ENCODE peak calls at places on chromosomes 6 and 20, in six cellular contexts. One of them, this sample, is unnamed.

GRCh38 chr20:17617212-17617867 is 47.5 kb downstream of the DSTN start:
- DNase-seq in stimulated activated CD8-positive, alpha-beta memory T cell treated with anti-CD3 and anti-CD28 coated beads, Interleukin-2, amount 100 ng/mL, for 1 hour: peak; percentile 15
- DNase-seq in dorsolateral prefrontal cortex: peak; percentile 85
- DNase-seq in NCI-H187 treated with DMSO at 0.1 percent for 48 hours: no peak
- DNase-seq in AG04449: no peak
- DNase-seq in hepatocyte: peak; percentile 58
- DNase-seq in this sample: no peak

GRCh38 chr20:17500271-17500670 is 30.9 kb downstream of the BFSP1 start:
- DNase-seq in AG04449: no peak
- DNase-seq in stimulated activated CD8-positive, alpha-beta memory T cell treated with anti-CD3 and anti-CD28 coated beads, Interleukin-2, amount 100 ng/mL, for 1 hour: no peak
- DNase-seq in hepatocyte: no peak
- DNase-seq in dorsolateral prefrontal cortex: no peak
- DNase-seq in NCI-H187 treated with DMSO at 0.1 percent for 48 hours: no peak
- DNase-seq in this sample: no peak

GRCh38 chr6:144336900-144337299 is 51.8 kb downstream of the UTRN start:
- DNase-seq in hepatocyte: no peak
- DNase-seq in AG04449: no peak
- DNase-seq in dorsolateral prefrontal cortex: no peak
- DNase-seq in stimulated activated CD8-positive, alpha-beta memory T cell treated with anti-CD3 and anti-CD28 coated beads, Interleukin-2, amount 100 ng/mL, for 1 hour: no peak
- DNase-seq in NCI-H187 treated with DMSO at 0.1 percent for 48 hours: no peak
- DNase-seq in this sample: no peak

GRCh38 chr6:8139451-8139850 is 37.1 kb upstream of the EEF1E1 start:
- DNase-seq in hepatocyte: no peak
- DNase-seq in NCI-H187 treated with DMSO at 0.1 percent for 48 hours: no peak
- DNase-seq in stimulated activated CD8-positive, alpha-beta memory T cell treated with anti-CD3 and anti-CD28 coated beads, Interleukin-2, amount 100 ng/mL, for 1 hour: no peak
- DNase-seq in AG04449: no peak
- DNase-seq in dorsolateral prefrontal cortex: no peak
- DNase-seq in this sample: no peak

GRCh38 chr20:50625986-50626677 is 65.2 kb downstream of the RIPOR3 start:
- DNase-seq in hepatocyte: peak; percentile 68
- DNase-seq in dorsolateral prefrontal cortex: no peak
- DNase-seq in AG04449: no peak
- DNase-seq in stimulated activated CD8-positive, alpha-beta memory T cell treated with anti-CD3 and anti-CD28 coated beads, Interleukin-2, amount 100 ng/mL, for 1 hour: no peak
- DNase-seq in NCI-H187 treated with DMSO at 0.1 percent for 48 hours: no peak
- DNase-seq in this sample: no peak

GRCh38 chr6:134640229-134640628 is 309.7 kb downstream of the ALDH8A1 start:
- DNase-seq in AG04449: no peak
- DNase-seq in hepatocyte: no peak
- DNase-seq in NCI-H187 treated with DMSO at 0.1 percent for 48 hours: no peak
- DNase-seq in stimulated activated CD8-positive, alpha-beta memory T cell treated with anti-CD3 and anti-CD28 coated beads, Interleukin-2, amount 100 ng/mL, for 1 hour: no peak
- DNase-seq in dorsolateral prefrontal cortex: no peak
- DNase-seq in this sample: no peak

GRCh38 chr20:63782051-63782471 is 42.5 kb downstream of the SLC2A4RG start:
- DNase-seq in AG04449: no peak
- DNase-seq in hepatocyte: no peak
- DNase-seq in dorsolateral prefrontal cortex: no peak
- DNase-seq in stimulated activated CD8-positive, alpha-beta memory T cell treated with anti-CD3 and anti-CD28 coated beads, Interleukin-2, amount 100 ng/mL, for 1 hour: peak; percentile 17
- DNase-seq in NCI-H187 treated with DMSO at 0.1 percent for 48 hours: no peak
- DNase-seq in this sample: no peak

GRCh38 chr6:167750956-167751358 is 75.8 kb upstream of the AFDN start:
- DNase-seq in dorsolateral prefrontal cortex: peak; percentile 87
- DNase-seq in stimulated activated CD8-positive, alpha-beta memory T cell treated with anti-CD3 and anti-CD28 coated beads, Interleukin-2, amount 100 ng/mL, for 1 hour: no peak
- DNase-seq in hepatocyte: peak; percentile 82
- DNase-seq in NCI-H187 treated with DMSO at 0.1 percent for 48 hours: no peak
- DNase-seq in AG04449: no peak
- DNase-seq in this sample: no peak

GRCh38 chr20:58855506-58856314 is 3.2 kb downstream of the GNAS start:
- DNase-seq in dorsolateral prefrontal cortex: no peak
- DNase-seq in stimulated activated CD8-positive, alpha-beta memory T cell treated with anti-CD3 and anti-CD28 coated beads, Interleukin-2, amount 100 ng/mL, for 1 hour: no peak
- DNase-seq in hepatocyte: no peak
- DNase-seq in AG04449: no peak
- DNase-seq in NCI-H187 treated with DMSO at 0.1 percent for 48 hours: no peak
- DNase-seq in this sample: no peak

GRCh38 chr20:6765469-6766058 is 1.9 kb upstream of the BMP2 start:
- DNase-seq in hepatocyte: peak; percentile 49
- DNase-seq in dorsolateral prefrontal cortex: no peak
- DNase-seq in AG04449: no peak
- DNase-seq in stimulated activated CD8-positive, alpha-beta memory T cell treated with anti-CD3 and anti-CD28 coated beads, Interleukin-2, amount 100 ng/mL, for 1 hour: no peak
- DNase-seq in NCI-H187 treated with DMSO at 0.1 percent for 48 hours: peak; percentile 43
- DNase-seq in this sample: no peak

GRCh38 chr20:54468082-54468481 is 7.3 kb upstream of the DOK5 start:
- DNase-seq in dorsolateral prefrontal cortex: no peak
- DNase-seq in hepatocyte: no peak
- DNase-seq in AG04449: no peak
- DNase-seq in NCI-H187 treated with DMSO at 0.1 percent for 48 hours: no peak
- DNase-seq in stimulated activated CD8-positive, alpha-beta memory T cell treated with anti-CD3 and anti-CD28 coated beads, Interleukin-2, amount 100 ng/mL, for 1 hour: no peak
- DNase-seq in this sample: no peak

GRCh38 chr6:158010591-158011477 is 29.2 kb downstream of the SYNJ2 start:
- DNase-seq in AG04449: no peak
- DNase-seq in NCI-H187 treated with DMSO at 0.1 percent for 48 hours: no peak
- DNase-seq in stimulated activated CD8-positive, alpha-beta memory T cell treated with anti-CD3 and anti-CD28 coated beads, Interleukin-2, amount 100 ng/mL, for 1 hour: no peak
- DNase-seq in dorsolateral prefrontal cortex: no peak
- DNase-seq in hepatocyte: no peak
- DNase-seq in this sample: no peak

GRCh38 chr20:63446174-63447024 is 26.1 kb downstream of the KCNQ2 start:
- DNase-seq in dorsolateral prefrontal cortex: no peak
- DNase-seq in AG04449: no peak
- DNase-seq in NCI-H187 treated with DMSO at 0.1 percent for 48 hours: no peak
- DNase-seq in stimulated activated CD8-positive, alpha-beta memory T cell treated with anti-CD3 and anti-CD28 coated beads, Interleukin-2, amount 100 ng/mL, for 1 hour: no peak
- DNase-seq in hepatocyte: peak; percentile 30
- DNase-seq in this sample: no peak

GRCh38 chr6:38164671-38165108 is 345.2 kb downstream of the ZFAND3 start:
- DNase-seq in NCI-H187 treated with DMSO at 0.1 percent for 48 hours: no peak
- DNase-seq in AG04449: no peak
- DNase-seq in stimulated activated CD8-positive, alpha-beta memory T cell treated with anti-CD3 and anti-CD28 coated beads, Interleukin-2, amount 100 ng/mL, for 1 hour: no peak
- DNase-seq in hepatocyte: no peak
- DNase-seq in dorsolateral prefrontal cortex: no peak
- DNase-seq in this sample: no peak

GRCh38 chr20:39222102-39222501 is 260.0 kb downstream of the DHX35 start:
- DNase-seq in dorsolateral prefrontal cortex: no peak
- DNase-seq in AG04449: no peak
- DNase-seq in stimulated activated CD8-positive, alpha-beta memory T cell treated with anti-CD3 and anti-CD28 coated beads, Interleukin-2, amount 100 ng/mL, for 1 hour: no peak
- DNase-seq in hepatocyte: no peak
- DNase-seq in NCI-H187 treated with DMSO at 0.1 percent for 48 hours: no peak
- DNase-seq in this sample: no peak

GRCh38 chr6:165646484-165646883 is 16.6 kb downstream of the PDE10A start:
- DNase-seq in AG04449: no peak
- DNase-seq in stimulated activated CD8-positive, alpha-beta memory T cell treated with anti-CD3 and anti-CD28 coated beads, Interleukin-2, amount 100 ng/mL, for 1 hour: no peak
- DNase-seq in NCI-H187 treated with DMSO at 0.1 percent for 48 hours: no peak
- DNase-seq in dorsolateral prefrontal cortex: no peak
- DNase-seq in hepatocyte: no peak
- DNase-seq in this sample: no peak

GRCh38 chr6:130178692-130179091 is 44.1 kb downstream of the SAMD3 start:
- DNase-seq in hepatocyte: peak; percentile 76
- DNase-seq in dorsolateral prefrontal cortex: no peak
- DNase-seq in stimulated activated CD8-positive, alpha-beta memory T cell treated with anti-CD3 and anti-CD28 coated beads, Interleukin-2, amount 100 ng/mL, for 1 hour: no peak
- DNase-seq in AG04449: peak; percentile 79
- DNase-seq in NCI-H187 treated with DMSO at 0.1 percent for 48 hours: no peak
- DNase-seq in this sample: peak; percentile 65

GRCh38 chr20:11544029-11544678 is 373.5 kb upstream of the BTBD3 start:
- DNase-seq in dorsolateral prefrontal cortex: peak; percentile 34
- DNase-seq in hepatocyte: peak; percentile 69
- DNase-seq in NCI-H187 treated with DMSO at 0.1 percent for 48 hours: peak; percentile 23
- DNase-seq in AG04449: peak; percentile 12
- DNase-seq in stimulated activated CD8-positive, alpha-beta memory T cell treated with anti-CD3 and anti-CD28 coated beads, Interleukin-2, amount 100 ng/mL, for 1 hour: no peak
- DNase-seq in this sample: peak; percentile 36

GRCh38 chr6:100388868-100389519 is 75.7 kb downstream of the SIM1 start:
- DNase-seq in hepatocyte: no peak
- DNase-seq in dorsolateral prefrontal cortex: no peak
- DNase-seq in AG04449: no peak
- DNase-seq in stimulated activated CD8-positive, alpha-beta memory T cell treated with anti-CD3 and anti-CD28 coated beads, Interleukin-2, amount 100 ng/mL, for 1 hour: no peak
- DNase-seq in NCI-H187 treated with DMSO at 0.1 percent for 48 hours: no peak
- DNase-seq in this sample: no peak

GRCh38 chr6:12528581-12529363 is 187.8 kb upstream of the PHACTR1 start:
- DNase-seq in NCI-H187 treated with DMSO at 0.1 percent for 48 hours: no peak
- DNase-seq in dorsolateral prefrontal cortex: no peak
- DNase-seq in hepatocyte: peak; percentile 17
- DNase-seq in AG04449: no peak
- DNase-seq in stimulated activated CD8-positive, alpha-beta memory T cell treated with anti-CD3 and anti-CD28 coated beads, Interleukin-2, amount 100 ng/mL, for 1 hour: no peak
- DNase-seq in this sample: no peak

GRCh38 chr20:46255440-46256104 is 52.7 kb downstream of the CDH22 start:
- DNase-seq in hepatocyte: peak; percentile 75
- DNase-seq in AG04449: no peak
- DNase-seq in stimulated activated CD8-positive, alpha-beta memory T cell treated with anti-CD3 and anti-CD28 coated beads, Interleukin-2, amount 100 ng/mL, for 1 hour: no peak
- DNase-seq in dorsolateral prefrontal cortex: peak; percentile 99
- DNase-seq in NCI-H187 treated with DMSO at 0.1 percent for 48 hours: peak; percentile 88
- DNase-seq in this sample: no peak

GRCh38 chr20:36768768-36769430 is 4.7 kb downstream of the DSN1 start:
- DNase-seq in NCI-H187 treated with DMSO at 0.1 percent for 48 hours: no peak
- DNase-seq in AG04449: peak; percentile 12
- DNase-seq in stimulated activated CD8-positive, alpha-beta memory T cell treated with anti-CD3 and anti-CD28 coated beads, Interleukin-2, amount 100 ng/mL, for 1 hour: no peak
- DNase-seq in dorsolateral prefrontal cortex: no peak
- DNase-seq in hepatocyte: no peak
- DNase-seq in this sample: no peak

GRCh38 chr6:94341173-94341572 is 921.8 kb upstream of the EPHA7 start:
- DNase-seq in hepatocyte: no peak
- DNase-seq in stimulated activated CD8-positive, alpha-beta memory T cell treated with anti-CD3 and anti-CD28 coated beads, Interleukin-2, amount 100 ng/mL, for 1 hour: no peak
- DNase-seq in dorsolateral prefrontal cortex: no peak
- DNase-seq in NCI-H187 treated with DMSO at 0.1 percent for 48 hours: peak; percentile 24
- DNase-seq in AG04449: no peak
- DNase-seq in this sample: no peak

GRCh38 chr6:165245287-165245686 is 64.1 kb downstream of the C6orf118 start:
- DNase-seq in stimulated activated CD8-positive, alpha-beta memory T cell treated with anti-CD3 and anti-CD28 coated beads, Interleukin-2, amount 100 ng/mL, for 1 hour: no peak
- DNase-seq in hepatocyte: peak; percentile 33
- DNase-seq in dorsolateral prefrontal cortex: peak; percentile 42
- DNase-seq in NCI-H187 treated with DMSO at 0.1 percent for 48 hours: no peak
- DNase-seq in AG04449: no peak
- DNase-seq in this sample: no peak

GRCh38 chr6:43860285-43860684 is 90.3 kb downstream of the VEGFA start:
- DNase-seq in AG04449: no peak
- DNase-seq in NCI-H187 treated with DMSO at 0.1 percent for 48 hours: no peak
- DNase-seq in hepatocyte: no peak
- DNase-seq in stimulated activated CD8-positive, alpha-beta memory T cell treated with anti-CD3 and anti-CD28 coated beads, Interleukin-2, amount 100 ng/mL, for 1 hour: no peak
- DNase-seq in dorsolateral prefrontal cortex: peak; percentile 26
- DNase-seq in this sample: no peak

GRCh38 chr6:114164206-114164605 is 178.6 kb downstream of the HS3ST5 start:
- DNase-seq in dorsolateral prefrontal cortex: no peak
- DNase-seq in AG04449: no peak
- DNase-seq in hepatocyte: no peak
- DNase-seq in NCI-H187 treated with DMSO at 0.1 percent for 48 hours: no peak
- DNase-seq in stimulated activated CD8-positive, alpha-beta memory T cell treated with anti-CD3 and anti-CD28 coated beads, Interleukin-2, amount 100 ng/mL, for 1 hour: no peak
- DNase-seq in this sample: no peak

GRCh38 chr20:32966382-32966781 is 37.9 kb downstream of the SUN5 start:
- DNase-seq in NCI-H187 treated with DMSO at 0.1 percent for 48 hours: no peak
- DNase-seq in stimulated activated CD8-positive, alpha-beta memory T cell treated with anti-CD3 and anti-CD28 coated beads, Interleukin-2, amount 100 ng/mL, for 1 hour: no peak
- DNase-seq in hepatocyte: no peak
- DNase-seq in dorsolateral prefrontal cortex: no peak
- DNase-seq in AG04449: no peak
- DNase-seq in this sample: no peak

GRCh38 chr20:2840967-2841531 is 504 bp downstream of the VPS16 start:
- DNase-seq in AG04449: no peak
- DNase-seq in hepatocyte: peak; percentile 70
- DNase-seq in NCI-H187 treated with DMSO at 0.1 percent for 48 hours: no peak
- DNase-seq in stimulated activated CD8-positive, alpha-beta memory T cell treated with anti-CD3 and anti-CD28 coated beads, Interleukin-2, amount 100 ng/mL, for 1 hour: no peak
- DNase-seq in dorsolateral prefrontal cortex: peak; percentile 28
- DNase-seq in this sample: peak; percentile 15

GRCh38 chr6:21246075-21246474 is 347.5 kb upstream of the SOX4 start:
- DNase-seq in dorsolateral prefrontal cortex: no peak
- DNase-seq in AG04449: no peak
- DNase-seq in hepatocyte: no peak
- DNase-seq in stimulated activated CD8-positive, alpha-beta memory T cell treated with anti-CD3 and anti-CD28 coated beads, Interleukin-2, amount 100 ng/mL, for 1 hour: no peak
- DNase-seq in NCI-H187 treated with DMSO at 0.1 percent for 48 hours: no peak
- DNase-seq in this sample: no peak